ENCODE peak calls at places on chromosomes 7 and 10, in four cellular contexts. Z is LoVo; A is epithelial cell of esophagus; G is activated CD4-positive, alpha-beta T cell treated with anti-CD3 and anti-CD28 coated beads, Interleukin-2, amount 10 ng/mL, durations not matched to agents 24 days and 14 days. D is an unnamed sample.
A peak's percentile ranks its signal among the peaks of the same experiment; 100 is the strongest.

GRCh38 chr7:74312418-74313021 is 23.3 kb downstream of the CLIP2 start:
- DNase-seq in Z (peak; percentile 24), A (peak; percentile 99), G (no peak), D (no peak)

GRCh38 chr10:102231357-102232318 is 5.5 kb downstream of the ELOVL3 start:
- DNase-seq in Z (no peak), A (peak; percentile 57), G (peak; percentile 94), D (peak; percentile 56)

GRCh38 chr10:73850863-73851461 is 23.4 kb downstream of the CAMK2G start:
- DNase-seq in Z (no peak), A (no peak), G (no peak), D (peak; percentile 94)

GRCh38 chr10:6171891-6172354 is 30.8 kb upstream of the PFKFB3 start:
- DNase-seq in Z (no peak), A (peak; percentile 22), G (peak; percentile 77), D (peak; percentile 86)

GRCh38 chr10:133071801-133072595 is 15.7 kb upstream of the ADGRA1 start:
- DNase-seq in Z (no peak), A (no peak), G (no peak), D (no peak)

GRCh38 chr10:120462018-120462682 is 5.1 kb downstream of the PLPP4 start:
- DNase-seq in Z (no peak), A (no peak), G (peak; percentile 37), D (no peak)

GRCh38 chr7:101728888-101729883 is 88.2 kb upstream of the CUX1 start:
- DNase-seq in Z (peak; percentile 96), A (peak; percentile 77), G (no peak), D (no peak)

GRCh38 chr10:129844191-129844590 is 119.9 kb downstream of the EBF3 start:
- DNase-seq in Z (no peak), A (no peak), G (no peak), D (no peak)

GRCh38 chr7:2927592-2927991 is 83.5 kb upstream of the GNA12 start:
- DNase-seq in Z (no peak), A (no peak), G (no peak), D (peak; percentile 48)

GRCh38 chr7:50450691-50451051 is 521 bp upstream of the FIGNL1 start:
- DNase-seq in Z (no peak), A (no peak), G (peak; percentile 76), D (no peak)

GRCh38 chr10:61342817-61343572 is 110.2 kb downstream of the TMEM26 start:
- DNase-seq in Z (no peak), A (no peak), G (no peak), D (no peak)

GRCh38 chr7:142355328-142355727 is 97.5 kb upstream of the PRSS58 start:
- DNase-seq in Z (no peak), A (peak; percentile 63), G (no peak), D (no peak)

GRCh38 chr7:106053109-106053508 is 59.0 kb downstream of the SYPL1 start:
- DNase-seq in Z (no peak), A (no peak), G (no peak), D (no peak)

GRCh38 chr10:116080553-116080952 is 192.5 kb downstream of the GFRA1 start:
- DNase-seq in Z (peak; percentile 14), A (no peak), G (no peak), D (no peak)

GRCh38 chr10:78502208-78502943 is 468.7 kb downstream of the RPS24 start:
- DNase-seq in Z (no peak), A (no peak), G (peak; percentile 44), D (no peak)

GRCh38 chr10:3002304-3002703 is 65.0 kb upstream of the PFKP start:
- DNase-seq in Z (no peak), A (peak; percentile 15), G (no peak), D (no peak)

GRCh38 chr7:16921644-16922257 is 40.0 kb upstream of the AGR3 start:
- DNase-seq in Z (peak; percentile 84), A (peak; percentile 68), G (no peak), D (no peak)

GRCh38 chr7:3168869-3169268 is 125.2 kb upstream of the CARD11 start:
- DNase-seq in Z (no peak), A (no peak), G (no peak), D (peak; percentile 5)

GRCh38 chr7:17279081-17279480 is 19.4 kb upstream of the AHR start:
- DNase-seq in Z (no peak), A (no peak), G (no peak), D (no peak)

GRCh38 chr10:78772486-78772885 is 296.3 kb upstream of the ZMIZ1 start:
- DNase-seq in Z (no peak), A (no peak), G (no peak), D (no peak)